ENCODE peak calls at places on chromosomes 12 and 14, in seven cellular contexts. W is GM06990; F is stimulated activated CD4-positive, alpha-beta T cell treated with anti-CD3 and anti-CD28 coated beads, Interleukin-12 subunit alpha, Interleukin-12 subunit beta, amount 100 ng/mL, for 48 hours; C is activated T-helper 1 cell treated with Interleukin-2 at 50 U/mL for 16 hours; Q is mucosa of gallbladder; O is fibroblast of pulmonary artery; P is non-pigmented ciliary epithelial cell. I is an unnamed sample.

GRCh38 chr12:107169200-107169599 is 75.9 kb upstream of the CRY1 start:
- DNase-seq in C (no peak), F (no peak), Q (no peak), P (no peak), W (no peak), O (no peak), I (no peak)

GRCh38 chr12:4112734-4113396 is 160.7 kb upstream of the CCND2 start:
- DNase-seq in O (no peak), Q (no peak), C (no peak), P (peak; percentile 19), W (no peak), F (no peak), I (no peak)

GRCh38 chr14:33836203-33836894 is 114.5 kb downstream of the EGLN3 start:
- DNase-seq in Q (no peak), O (no peak), C (no peak), F (no peak), W (no peak), P (no peak), I (no peak)

GRCh38 chr12:124279846-124280360 is 15.0 kb upstream of the RFLNA start:
- DNase-seq in W (no peak), F (no peak), C (no peak), Q (peak; percentile 15), P (no peak), O (no peak), I (no peak)

GRCh38 chr12:27161458-27162228 is 79.3 kb upstream of the C12orf71 start:
- DNase-seq in Q (no peak), P (no peak), O (no peak), C (no peak), F (no peak), W (peak; percentile 55), I (no peak)

GRCh38 chr12:132481345-132481744 is 8.6 kb upstream of the FBRSL1 start:
- DNase-seq in C (no peak), Q (no peak), O (no peak), F (no peak), P (no peak), W (no peak), I (no peak)

GRCh38 chr12:8698132-8698829 is 490 bp downstream of the RIMKLB start:
- DNase-seq in O (peak; percentile 46), C (peak; percentile 24), F (no peak), W (peak; percentile 54), P (no peak), Q (peak; percentile 44), I (no peak)

GRCh38 chr14:34122081-34122480 is 171.2 kb upstream of the EGLN3 start:
- DNase-seq in C (no peak), Q (no peak), O (no peak), F (no peak), P (no peak), W (no peak), I (no peak)

GRCh38 chr12:7557227-7557626 is 53.6 kb upstream of the CD163 start:
- DNase-seq in O (no peak), C (no peak), Q (no peak), F (no peak), P (no peak), W (no peak), I (no peak)

GRCh38 chr12:45362291-45362690 is 146.4 kb downstream of the ANO6 start:
- DNase-seq in F (no peak), O (no peak), W (no peak), Q (no peak), P (no peak), C (no peak), I (no peak)

GRCh38 chr12:3593906-3594305 is 102.9 kb downstream of the PRMT8 start:
- DNase-seq in W (no peak), C (no peak), P (no peak), Q (no peak), F (no peak), O (no peak), I (no peak)

GRCh38 chr14:20489093-20489994 is 16.0 kb upstream of the RNASE10 start:
- DNase-seq in W (no peak), F (no peak), O (peak; percentile 40), C (no peak), P (no peak), Q (no peak), I (no peak)

GRCh38 chr12:94109154-94109553 is 39.2 kb upstream of the PLXNC1 start:
- DNase-seq in W (no peak), C (no peak), O (peak; percentile 29), F (peak; percentile 50), Q (no peak), P (no peak), I (no peak)

GRCh38 chr14:22822017-22822618 is 6.9 kb upstream of the SLC7A7 start:
- DNase-seq in W (no peak), C (no peak), O (no peak), P (no peak), F (no peak), Q (no peak), I (no peak)

GRCh38 chr12:123363743-123364531 is 710 bp downstream of the SBNO1 start:
- DNase-seq in F (peak; percentile 17), W (peak; percentile 60), O (no peak), Q (no peak), P (no peak), C (peak; percentile 11), I (no peak)

GRCh38 chr14:22824711-22825359 is 4.9 kb upstream of the MRPL52 start:
- DNase-seq in P (peak; percentile 90), O (peak; percentile 95), F (no peak), Q (peak; percentile 71), C (no peak), W (no peak), I (peak; percentile 85)

GRCh38 chr14:99807413-99808132 is 14.4 kb downstream of the EML1 start:
- DNase-seq in O (peak; percentile 53), Q (no peak), P (no peak), C (no peak), F (no peak), W (no peak), I (no peak)

GRCh38 chr12:20011200-20011599 is 357.1 kb upstream of the PDE3A start:
- DNase-seq in C (no peak), O (peak; percentile 24), F (no peak), P (no peak), W (no peak), Q (peak; percentile 56), I (peak; percentile 16)

GRCh38 chr12:26338574-26339572 is 143.5 kb downstream of the SSPN start:
- DNase-seq in C (no peak), P (peak; percentile 28), Q (no peak), O (peak; percentile 55), W (no peak), F (no peak), I (no peak)